ENCODE peak calls at places on chromosomes 4 and X, in six cellular contexts. E is right atrium auricular region, B is BE2C, J is thoracic aorta, Y is pancreas, H is cardiac muscle cell. D is an unnamed sample. For H3K4me1 and H3K36me3, the result is how much of the 10 kb centered on the place peaks cover.

GRCh38 chrX:81857192-81857591 is 655.3 kb downstream of the SH3BGRL start:
- DNase-seq in E (no peak), B (no peak), J (no peak), Y (no peak), H (no peak), D (no peak)

GRCh38 chr4:121789960-121790829 is 10.9 kb upstream of the EXOSC9 start:
- DNase-seq in E (no peak), B (no peak), J (no peak), Y (no peak), H (no peak), D (no peak)

GRCh38 chr4:148289740-148290139 is 152.5 kb downstream of the NR3C2 start:
- DNase-seq in E (no peak), B (no peak), J (no peak), Y (no peak), H (no peak), D (no peak)

GRCh38 chr4:3412257-3413020 is 29.3 kb upstream of the HGFAC start:
- DNase-seq in E (no peak), B (no peak), J (no peak), Y (no peak), H (no peak), D (no peak)

GRCh38 chr4:1367936-1368289 is 20.9 kb downstream of the UVSSA start:
- DNase-seq in E (no peak), B (no peak), J (no peak), Y (peak), H (no peak), D (no peak)

GRCh38 chrX:119477812-119478232 is 9.6 kb downstream of the SLC25A5 start:
- DNase-seq in E (no peak), B (no peak), J (no peak), Y (no peak), H (no peak), D (no peak)

GRCh38 chr4:123776267-123776666 is 379.7 kb downstream of the SPRY1 start:
- DNase-seq in E (no peak), B (no peak), J (no peak), Y (no peak), H (no peak), D (no peak)

GRCh38 chr4:72312032-72312650 is 256.9 kb downstream of the ADAMTS3 start:
- DNase-seq in E (peak), B (peak), J (peak), Y (no peak), H (no peak), D (no peak)

GRCh38 chr4:185115827-185116232 is 27.2 kb upstream of the SLC25A4 start:
- DNase-seq in E (peak), B (peak), J (no peak), Y (peak), H (peak), D (no peak)

GRCh38 chr4:11106769-11107168 is 321.9 kb downstream of the HS3ST1 start:
- DNase-seq in E (no peak), B (no peak), J (no peak), Y (no peak), H (no peak), D (no peak)

GRCh38 chrX:86192827-86193226 is 44.6 kb downstream of the DACH2 start:
- DNase-seq in E (no peak), B (no peak), J (no peak), Y (no peak), H (no peak), D (no peak)

GRCh38 chrX:22378296-22378695 is 105.6 kb downstream of the CBLL2 start:
- DNase-seq in E (no peak), B (no peak), J (no peak), Y (no peak), H (no peak), D (no peak)

GRCh38 chrX:26376037-26376708 is 160.2 kb downstream of the MAGEB5 start:
- DNase-seq in E (no peak), B (no peak), J (no peak), Y (no peak), H (no peak), D (no peak)

GRCh38 chr4:6963139-6963611 is 53.5 kb downstream of the TBC1D14 start:
- DNase-seq in E (peak), B (no peak), J (no peak), Y (no peak), H (no peak), D (no peak)

GRCh38 chr4:76485450-76485849 is 50.4 kb downstream of the SHROOM3 start:
- DNase-seq in E (no peak), B (no peak), J (no peak), Y (no peak), H (peak), D (no peak)

GRCh38 chrX:68424719-68425118 is 8.6 kb downstream of the OPHN1 start:
- DNase-seq in E (no peak), B (no peak), J (no peak), Y (no peak), H (no peak), D (no peak)

GRCh38 chr4:53620956-53621355 is 29.7 kb upstream of the LNX1 start:
- DNase-seq in E (no peak), B (no peak), J (no peak), Y (no peak), H (no peak), D (no peak)

GRCh38 chr4:84852081-84852480 is 114.4 kb downstream of the WDFY3 start:
- DNase-seq in E (no peak), B (no peak), J (no peak), Y (no peak), H (no peak), D (no peak)

GRCh38 chrX:116930311-116930710 is 467.5 kb upstream of the CT83 start:
- DNase-seq in E (no peak), B (no peak), J (no peak), Y (no peak), H (no peak), D (no peak)

GRCh38 chrX:11349661-11350337 is 56.6 kb downstream of the AMELX start:
- DNase-seq in E (no peak), B (no peak), J (no peak), Y (no peak), H (no peak), D (no peak)

GRCh38 chr4:150464523-150464922 is 117.4 kb upstream of the MAB21L2 start:
- DNase-seq in E (no peak), B (no peak), J (no peak), Y (no peak), H (no peak), D (no peak)

GRCh38 chrX:30935985-30936384 is 46.9 kb upstream of the TAB3 start:
- DNase-seq in E (no peak), B (peak), J (no peak), Y (no peak), H (peak), D (no peak)

GRCh38 chr4:75015627-75016026 is 82.7 kb downstream of the PARM1 start:
- DNase-seq in E (no peak), B (no peak), J (no peak), Y (no peak), H (no peak), D (no peak)

GRCh38 chr4:9924750-9925149 is 96.5 kb downstream of the SLC2A9 start:
- DNase-seq in E (no peak), B (no peak), J (no peak), Y (no peak), H (no peak), D (no peak)

GRCh38 chr4:99817310-99817885 is 771 bp downstream of the DAPP1 start:
- DNase-seq in E (no peak), B (no peak), J (no peak), Y (no peak), H (no peak), D (no peak)
- H3K4me1 ChIP-seq in E (under half), B (under half), J (under half), Y (under half), H (under half), D (under half)

GRCh38 chr4:153365003-153365402 is 20.5 kb downstream of the MND1 start:
- DNase-seq in E (no peak), B (no peak), J (no peak), Y (no peak), H (no peak), D (no peak)

GRCh38 chr4:153364061-153364460 is 19.6 kb downstream of the MND1 start:
- DNase-seq in E (no peak), B (no peak), J (no peak), Y (no peak), H (no peak), D (no peak)

GRCh38 chr4:153362184-153362583 is 17.7 kb downstream of the MND1 start:
- DNase-seq in E (no peak), B (peak), J (no peak), Y (no peak), H (peak), D (no peak)

GRCh38 chr4:153371835-153372234 is 27.3 kb downstream of the MND1 start:
- DNase-seq in E (no peak), B (no peak), J (no peak), Y (no peak), H (no peak), D (no peak)

DNA sequence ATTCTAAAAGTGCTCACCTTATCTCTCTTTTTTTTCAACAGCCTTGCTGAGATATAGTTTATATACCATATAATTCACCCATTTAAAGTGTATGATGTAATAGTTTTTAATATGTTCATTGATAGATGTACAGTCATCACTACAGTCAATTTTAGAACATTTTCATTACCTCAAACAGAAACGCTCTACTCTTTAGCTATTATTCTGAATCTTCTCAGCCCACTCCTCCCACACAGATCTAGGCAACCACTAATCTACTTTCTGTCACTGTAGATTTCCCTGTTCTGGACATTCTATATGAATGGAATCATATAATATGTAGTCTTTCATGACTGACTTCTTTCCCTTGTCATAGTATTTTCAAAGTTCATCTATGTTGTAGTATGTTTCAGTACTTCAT is 22.6 kb downstream of the MND1 start:
- DNase-seq in E (no peak), B (no peak), J (no peak), Y (no peak), H (no peak), D (no peak)
- H3K36me3 ChIP-seq in E (under half), B (under half), J (under half), Y (under half), H (under half), D (under half)

GRCh38 chr4:143185253-143186107 is 763 bp downstream of the USP38 start:
- DNase-seq in E (no peak), B (peak), J (no peak), Y (peak), H (no peak), D (no peak)

GRCh38 chr4:143184503-143185252 is at the start of gene USP38:
- DNase-seq in E (peak), B (peak), J (peak), Y (peak), H (peak), D (peak)

GRCh38 chr4:143186634-143187033 is 1.9 kb downstream of the USP38 start:
- DNase-seq in E (no peak), B (no peak), J (no peak), Y (no peak), H (peak), D (no peak)

GRCh38 chr4:143186202-143186601 is 1.5 kb downstream of the USP38 start:
- DNase-seq in E (no peak), B (no peak), J (no peak), Y (no peak), H (no peak), D (no peak)

GRCh38 chr4:143188325-143189088 is 3.8 kb downstream of the USP38 start:
- DNase-seq in E (no peak), B (no peak), J (no peak), Y (no peak), H (no peak), D (no peak)
- H3K4me1 ChIP-seq in E (under half), B (under half), J (half or more), Y (under half), H (under half), D (under half)

DNA sequence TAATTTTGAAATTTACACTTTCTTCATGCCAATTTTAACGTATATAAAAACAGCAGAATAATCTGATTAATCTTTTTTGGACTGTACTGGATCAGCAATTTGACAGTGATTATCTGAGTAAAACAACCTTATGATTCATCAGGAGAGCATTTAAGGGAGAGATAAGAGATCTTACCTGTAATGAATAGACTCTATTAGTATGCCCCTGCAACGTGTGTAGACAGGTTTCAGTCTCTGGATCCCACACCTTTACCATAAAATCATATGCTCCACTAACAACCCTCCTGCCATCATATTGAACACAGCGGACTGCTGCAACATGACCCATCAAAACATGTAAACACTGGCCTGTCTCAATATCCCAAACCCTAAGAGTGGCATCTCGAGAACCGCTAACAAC is 210.1 kb downstream of the FBXW7 start:
- DNase-seq in E (no peak), B (no peak), J (no peak), Y (no peak), H (no peak), D (no peak)
- H3K36me3 ChIP-seq in E (under half), B (under half), J (under half), Y (under half), H (under half), D (under half)

DNA sequence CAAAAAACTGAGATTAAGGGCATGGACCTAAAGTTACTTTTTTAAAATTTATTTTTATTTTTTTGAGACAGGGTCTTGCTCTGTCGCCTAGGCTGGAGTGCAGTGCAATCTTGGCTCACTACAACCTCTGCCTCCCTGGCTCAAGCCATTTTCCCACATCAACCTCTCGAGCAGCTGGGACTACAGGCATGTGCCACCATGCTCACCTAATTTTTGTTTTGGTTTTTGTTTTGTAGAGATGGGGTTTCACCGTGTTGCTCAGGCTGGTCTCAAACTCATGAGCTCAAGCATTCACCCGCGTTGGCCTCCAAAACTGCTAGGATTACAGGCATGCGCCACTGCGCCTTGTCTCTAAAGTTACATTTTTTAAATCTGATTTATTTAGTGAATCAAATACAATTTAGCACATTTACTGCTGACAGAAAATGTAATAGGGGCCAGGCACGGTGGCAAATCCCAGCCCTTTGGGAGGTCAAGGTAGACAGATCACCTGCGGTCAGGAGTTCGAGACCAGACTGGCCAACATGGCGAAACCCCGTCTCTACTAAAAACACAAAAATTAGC is 38.3 kb downstream of the GUCY1A1 start:
- DNase-seq in E (no peak), B (no peak), J (no peak), Y (no peak), H (no peak), D (no peak)
- H3K4me1 ChIP-seq in E (under half), B (under half), J (under half), Y (under half), H (half or more), D (under half)

GRCh38 chr4:82372502-82372873 is 1.3 kb downstream of the HNRNPD start:
- DNase-seq in E (no peak), B (peak), J (no peak), Y (no peak), H (peak), D (no peak)
- H3K36me3 ChIP-seq in E (under half), B (half or more), J (under half), Y (under half), H (under half), D (under half)

GRCh38 chrX:130095249-130095648 is 15.0 kb downstream of the ELF4 start:
- DNase-seq in E (no peak), B (no peak), J (no peak), Y (no peak), H (no peak), D (no peak)
- H3K4me1 ChIP-seq in E (under half), B (under half), J (under half), Y (under half), H (under half), D (under half)

DNA sequence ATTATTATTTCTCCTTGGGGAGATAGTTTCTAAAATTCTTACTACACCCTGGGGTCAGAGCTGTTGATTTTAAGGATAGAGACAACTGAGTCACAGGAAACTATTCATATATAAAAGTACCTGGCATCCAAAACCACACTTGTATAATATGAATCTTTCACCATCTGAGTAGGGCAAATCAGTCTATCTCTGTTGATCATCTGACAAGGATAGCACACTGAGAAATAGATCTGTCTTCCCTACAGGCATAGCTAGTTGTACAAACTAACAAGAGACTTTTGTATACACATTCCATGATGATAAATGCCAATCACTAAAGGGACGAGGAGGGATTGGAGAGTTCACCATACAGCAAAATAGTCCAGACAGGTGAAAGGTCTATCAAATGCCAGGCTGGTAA is 30.0 kb downstream of the PKD2 start:
- DNase-seq in E (no peak), B (no peak), J (no peak), Y (no peak), H (no peak), D (no peak)
- H3K36me3 ChIP-seq in E (half or more), B (under half), J (half or more), Y (under half), H (under half), D (under half)

GRCh38 chr4:138224614-138225013 is 17.5 kb downstream of the SLC7A11 start:
- DNase-seq in E (no peak), B (no peak), J (no peak), Y (no peak), H (no peak), D (no peak)

GRCh38 chr4:138218976-138219375 is 23.2 kb downstream of the SLC7A11 start:
- DNase-seq in E (no peak), B (no peak), J (no peak), Y (no peak), H (no peak), D (no peak)

GRCh38 chr4:138223191-138223910 is 18.8 kb downstream of the SLC7A11 start:
- DNase-seq in E (no peak), B (no peak), J (no peak), Y (no peak), H (no peak), D (no peak)

GRCh38 chr4:138225477-138225876 is 16.7 kb downstream of the SLC7A11 start:
- DNase-seq in E (no peak), B (no peak), J (no peak), Y (no peak), H (no peak), D (no peak)

DNA sequence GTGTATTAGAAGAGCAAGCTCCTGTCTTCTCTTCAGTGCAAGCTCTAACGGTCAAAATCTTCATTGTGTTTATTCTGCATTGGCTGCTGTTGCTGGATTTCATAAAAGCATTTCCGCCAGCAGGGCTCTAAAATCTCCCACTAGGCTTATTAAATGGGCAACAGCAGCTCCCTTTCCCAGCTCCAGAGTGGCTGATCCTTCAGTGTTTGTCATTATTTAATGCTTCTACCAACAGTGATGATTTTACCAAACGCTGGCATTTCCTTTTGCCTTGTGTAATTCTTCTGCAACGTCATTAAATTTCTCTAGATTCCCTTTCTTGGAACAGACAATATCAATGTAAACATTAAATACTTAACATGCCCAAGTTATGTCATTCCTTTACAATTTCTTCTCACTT is 20.1 kb downstream of the SLC7A11 start:
- DNase-seq in E (no peak), B (no peak), J (no peak), Y (no peak), H (no peak), D (no peak)
- H3K4me1 ChIP-seq in E (under half), B (under half), J (under half), Y (under half), H (under half), D (under half)

DNA sequence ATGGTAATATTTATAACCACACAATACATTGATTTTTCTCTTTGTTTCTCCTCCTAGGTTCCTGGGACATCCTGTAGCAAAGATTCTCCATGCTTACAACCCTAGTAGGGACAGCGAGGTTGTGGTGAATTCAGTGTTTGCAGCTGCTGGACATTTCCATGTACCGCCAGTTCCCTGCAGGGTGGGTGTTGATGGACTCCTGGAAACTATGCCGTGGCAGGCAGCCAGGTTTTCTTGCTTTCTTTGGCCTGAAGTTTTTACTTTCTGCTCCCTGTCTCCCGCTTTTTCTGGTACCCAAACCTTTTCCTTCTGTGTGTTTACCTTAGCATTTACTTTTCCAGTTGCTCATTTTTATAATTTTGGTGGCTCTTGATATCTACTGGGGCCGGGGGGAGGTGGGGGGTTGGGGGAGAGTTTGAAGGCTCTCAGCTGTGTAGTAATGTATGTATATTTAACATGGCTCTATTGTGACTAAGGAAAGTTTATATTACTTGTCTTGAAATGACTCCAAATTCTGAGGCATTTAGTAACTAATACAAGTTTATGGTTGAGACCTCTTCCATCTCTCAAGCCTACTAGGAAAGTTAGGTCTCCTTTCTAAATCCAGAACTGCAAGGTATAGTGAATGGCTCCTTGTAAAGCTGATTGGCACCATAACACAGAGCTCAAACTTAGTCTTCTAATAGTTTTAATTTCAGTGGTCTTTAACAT is 89.7 kb downstream of the TMEM131L start:
- DNase-seq in E (peak), B (peak), J (no peak), Y (no peak), H (peak), D (no peak)
- H3K36me3 ChIP-seq in E (under half), B (under half), J (under half), Y (under half), H (under half), D (under half)